ENCODE peak calls at places on chromosomes 13 and 19, in nine cellular contexts. B is NCI-H1105 treated with DMSO at 0.1 percent for 48 hours; V is nephron progenitor cell; T is EL; Z is PC-9; P is fibroblast of lung; I is left ventricle myocardium inferior; L is Right ventricle myocardium superior; H is stimulated activated CD8-positive, alpha-beta memory T cell treated with anti-CD3 and anti-CD28 coated beads, Interleukin-4, amount 100 ng/mL, for 1 hour. R is an unnamed sample.

GRCh38 chr13:39554371-39554770 is 48.6 kb downstream of the LHFPL6 start:
- DNase-seq in B (no peak), V (no peak), T (no peak), Z (no peak), P (no peak), I (no peak), L (no peak), H (no peak), R (no peak)

GRCh38 chr13:113486698-113487097 is 3.8 kb downstream of the DCUN1D2 start:
- DNase-seq in B (no peak), V (no peak), T (no peak), Z (no peak), P (no peak), I (no peak), L (no peak), H (no peak), R (no peak)

GRCh38 chr19:18049390-18049789 is 37.3 kb downstream of the IL12RB1 start:
- DNase-seq in B (no peak), V (no peak), T (peak), Z (no peak), P (peak), I (peak), L (peak), H (no peak), R (peak)

GRCh38 chr19:493391-494170 is 2.7 kb upstream of the MADCAM1 start:
- DNase-seq in B (no peak), V (no peak), T (no peak), Z (no peak), P (no peak), I (no peak), L (no peak), H (no peak), R (no peak)

GRCh38 chr19:35224681-35225604 is 3.6 kb downstream of the FAM187B start:
- DNase-seq in B (no peak), V (no peak), T (no peak), Z (no peak), P (no peak), I (no peak), L (no peak), H (no peak), R (no peak)

GRCh38 chr19:3163230-3163886 is 15.2 kb upstream of the S1PR4 start:
- DNase-seq in B (peak), V (peak), T (peak), Z (peak), P (peak), I (peak), L (peak), H (peak), R (peak)

GRCh38 chr19:50705422-50706019 is 14.1 kb downstream of the SHANK1 start:
- DNase-seq in B (peak), V (peak), T (peak), Z (peak), P (peak), I (no peak), L (no peak), H (no peak), R (peak)

GRCh38 chr19:38564981-38565685 is 52.6 kb downstream of the MAP4K1 start:
- DNase-seq in B (peak), V (no peak), T (no peak), Z (peak), P (no peak), I (no peak), L (no peak), H (no peak), R (no peak)

GRCh38 chr13:51355217-51355616 is 15.7 kb downstream of the SERPINE3 start:
- DNase-seq in B (no peak), V (no peak), T (no peak), Z (no peak), P (no peak), I (no peak), L (no peak), H (no peak), R (no peak)

GRCh38 chr19:38039966-38040365 is 133.0 kb downstream of the SIPA1L3 start:
- DNase-seq in B (no peak), V (no peak), T (peak), Z (no peak), P (peak), I (no peak), L (no peak), H (no peak), R (peak)

GRCh38 chr13:75636339-75637095 is 387 bp downstream of the LMO7 start:
- DNase-seq in B (peak), V (peak), T (peak), Z (peak), P (peak), I (peak), L (peak), H (no peak), R (peak)

GRCh38 chr19:3046621-3047306 is 15.5 kb downstream of the TLE5 start:
- DNase-seq in B (peak), V (peak), T (no peak), Z (no peak), P (peak), I (no peak), L (peak), H (no peak), R (no peak)

GRCh38 chr19:8036438-8037099 is 16.0 kb upstream of the CCL25 start:
- DNase-seq in B (peak), V (no peak), T (no peak), Z (no peak), P (no peak), I (no peak), L (no peak), H (no peak), R (no peak)

GRCh38 chr13:109844396-109844795 is 58.0 kb upstream of the IRS2 start:
- DNase-seq in B (no peak), V (no peak), T (peak), Z (no peak), P (peak), I (no peak), L (no peak), H (no peak), R (peak)

GRCh38 chr13:95564948-95565347 is 12.4 kb downstream of the CLDN10 start:
- DNase-seq in B (no peak), V (no peak), T (peak), Z (no peak), P (peak), I (no peak), L (no peak), H (no peak), R (peak)

GRCh38 chr13:76680112-76680511 is 206.1 kb downstream of the KCTD12 start:
- DNase-seq in B (no peak), V (no peak), T (no peak), Z (no peak), P (no peak), I (no peak), L (no peak), H (no peak), R (no peak)

GRCh38 chr13:50161052-50161451 is 145.8 kb downstream of the KCNRG start:
- DNase-seq in B (no peak), V (no peak), T (peak), Z (no peak), P (peak), I (no peak), L (no peak), H (no peak), R (peak)

GRCh38 chr19:48346161-48346560 is 17.6 kb downstream of the TMEM143 start:
- DNase-seq in B (no peak), V (no peak), T (no peak), Z (no peak), P (no peak), I (no peak), L (no peak), H (no peak), R (no peak)

GRCh38 chr13:33265133-33265532 is 20.4 kb downstream of the STARD13 start:
- DNase-seq in B (no peak), V (no peak), T (no peak), Z (no peak), P (no peak), I (no peak), L (no peak), H (no peak), R (no peak)

R was measured in foreskin fibroblast.